ENCODE peak calls at places on chromosomes 16 and 17, in four cellular contexts. One of them, this sample, is unnamed.

GRCh38 chr16:7345423-7345822 is 12.8 kb downstream of the RBFOX1 start:
- DNase-seq in fibroblast of mammary gland: no peak
- DNase-seq in ascending aorta: no peak
- DNase-seq in Panc1: no peak
- DNase-seq in this sample: no peak

GRCh38 chr17:17693253-17693954 is 12.1 kb downstream of the RAI1 start:
- DNase-seq in ascending aorta: no peak
- DNase-seq in fibroblast of mammary gland: no peak
- DNase-seq in Panc1: no peak
- DNase-seq in this sample: no peak

GRCh38 chr17:66855204-66855603 is 20.3 kb downstream of the CACNG5 start:
- DNase-seq in ascending aorta: no peak
- DNase-seq in Panc1: no peak
- DNase-seq in fibroblast of mammary gland: no peak
- DNase-seq in this sample: no peak

GRCh38 chr17:43545383-43545632 is 832 bp downstream of the ETV4 start:
- DNase-seq in Panc1: no peak
- DNase-seq in fibroblast of mammary gland: no peak
- DNase-seq in ascending aorta: no peak
- DNase-seq in this sample: no peak

GRCh38 chr17:76353004-76353598 is 615 bp downstream of the PRPSAP1 start:
- DNase-seq in Panc1: no peak
- DNase-seq in fibroblast of mammary gland: no peak
- DNase-seq in ascending aorta: no peak
- DNase-seq in this sample: no peak

GRCh38 chr16:30374538-30374937 is at the start of gene MYL11:
- DNase-seq in fibroblast of mammary gland: no peak
- DNase-seq in Panc1: no peak
- DNase-seq in ascending aorta: no peak
- DNase-seq in this sample: no peak

GRCh38 chr16:4911831-4912422 is 25.0 kb downstream of the PPL start:
- DNase-seq in ascending aorta: no peak
- DNase-seq in fibroblast of mammary gland: no peak
- DNase-seq in Panc1: no peak
- DNase-seq in this sample: no peak

GRCh38 chr16:85570735-85571562 is 42.2 kb upstream of the GSE1 start:
- DNase-seq in fibroblast of mammary gland: no peak
- DNase-seq in ascending aorta: no peak
- DNase-seq in Panc1: no peak
- DNase-seq in this sample: no peak

GRCh38 chr16:48157794-48158193 is 2.0 kb upstream of the ABCC12 start:
- DNase-seq in Panc1: no peak
- DNase-seq in fibroblast of mammary gland: no peak
- DNase-seq in ascending aorta: no peak
- DNase-seq in this sample: no peak

GRCh38 chr16:35685085-35685484 is 2225.7 kb downstream of the TP53TG3F start:
- DNase-seq in Panc1: no peak
- DNase-seq in ascending aorta: no peak
- DNase-seq in fibroblast of mammary gland: no peak
- DNase-seq in this sample: no peak

GRCh38 chr16:85172465-85173071 is 60.3 kb upstream of the CIBAR2 start:
- DNase-seq in ascending aorta: no peak
- DNase-seq in Panc1: peak; percentile 30
- DNase-seq in fibroblast of mammary gland: peak; percentile 42
- DNase-seq in this sample: no peak

GRCh38 chr16:49510676-49511305 is 137.2 kb downstream of the C16orf78 start:
- DNase-seq in Panc1: no peak
- DNase-seq in ascending aorta: no peak
- DNase-seq in fibroblast of mammary gland: no peak
- DNase-seq in this sample: peak; percentile 79

GRCh38 chr17:30372755-30373154 is 6.0 kb upstream of the CPD start:
- DNase-seq in ascending aorta: no peak
- DNase-seq in Panc1: no peak
- DNase-seq in fibroblast of mammary gland: peak; percentile 59
- DNase-seq in this sample: no peak

GRCh38 chr16:75733305-75734141 is 7.2 kb upstream of the CPHXL start:
- DNase-seq in fibroblast of mammary gland: peak; percentile 92
- DNase-seq in ascending aorta: no peak
- DNase-seq in Panc1: no peak
- DNase-seq in this sample: no peak

GRCh38 chr17:13352747-13353415 is 248.8 kb downstream of the HS3ST3A1 start:
- DNase-seq in Panc1: no peak
- DNase-seq in fibroblast of mammary gland: no peak
- DNase-seq in ascending aorta: no peak
- DNase-seq in this sample: no peak

GRCh38 chr16:6016530-6017184 is 919.1 kb upstream of the EEF2KMT start:
- DNase-seq in Panc1: no peak
- DNase-seq in fibroblast of mammary gland: peak; percentile 5
- DNase-seq in ascending aorta: no peak
- DNase-seq in this sample: no peak

GRCh38 chr17:47816947-47817346 is 4.6 kb downstream of the OSBPL7 start:
- DNase-seq in Panc1: no peak
- DNase-seq in ascending aorta: no peak
- DNase-seq in fibroblast of mammary gland: no peak
- DNase-seq in this sample: peak; percentile 60

GRCh38 chr17:49525831-49526741 is 31.0 kb downstream of the NGFR start:
- DNase-seq in ascending aorta: no peak
- DNase-seq in fibroblast of mammary gland: no peak
- DNase-seq in Panc1: no peak
- DNase-seq in this sample: peak; percentile 82

GRCh38 chr16:11141409-11142260 is 114.4 kb downstream of the SOCS1 start:
- DNase-seq in Panc1: no peak
- DNase-seq in fibroblast of mammary gland: no peak
- DNase-seq in ascending aorta: no peak
- DNase-seq in this sample: peak; percentile 92

GRCh38 chr17:8173871-8174322 is 2.3 kb downstream of the TMEM107 start:
- DNase-seq in Panc1: no peak
- DNase-seq in ascending aorta: no peak
- DNase-seq in fibroblast of mammary gland: no peak
- DNase-seq in this sample: no peak

GRCh38 chr17:76643553-76644148 is at the start of gene ST6GALNAC1:
- DNase-seq in ascending aorta: no peak
- DNase-seq in Panc1: no peak
- DNase-seq in fibroblast of mammary gland: no peak
- DNase-seq in this sample: no peak

GRCh38 chr16:17493012-17493411 is 22.3 kb upstream of the XYLT1 start:
- DNase-seq in Panc1: no peak
- DNase-seq in ascending aorta: no peak
- DNase-seq in fibroblast of mammary gland: no peak
- DNase-seq in this sample: no peak

GRCh38 chr16:8655184-8655717 is 19.2 kb upstream of the ABAT start:
- DNase-seq in Panc1: no peak
- DNase-seq in fibroblast of mammary gland: peak; percentile 40
- DNase-seq in ascending aorta: no peak
- DNase-seq in this sample: peak; percentile 27

GRCh38 chr17:5560361-5560988 is 23.8 kb downstream of the NLRP1 start:
- DNase-seq in Panc1: no peak
- DNase-seq in fibroblast of mammary gland: no peak
- DNase-seq in ascending aorta: no peak
- DNase-seq in this sample: no peak

GRCh38 chr17:64630309-64631223 is 31.5 kb downstream of the SMURF2 start:
- DNase-seq in Panc1: no peak
- DNase-seq in fibroblast of mammary gland: no peak
- DNase-seq in ascending aorta: no peak
- DNase-seq in this sample: no peak

GRCh38 chr17:4956493-4957061 is 5.7 kb downstream of the ENO3 start:
- DNase-seq in Panc1: no peak
- DNase-seq in fibroblast of mammary gland: no peak
- DNase-seq in ascending aorta: no peak
- DNase-seq in this sample: no peak

GRCh38 chr17:45170976-45171337 is 9.3 kb downstream of the HEXIM2 start:
- DNase-seq in Panc1: no peak
- DNase-seq in ascending aorta: peak; percentile 69
- DNase-seq in fibroblast of mammary gland: peak; percentile 68
- DNase-seq in this sample: no peak

GRCh38 chr16:53055603-53056527 is 1.1 kb downstream of the CHD9 start:
- DNase-seq in ascending aorta: no peak
- DNase-seq in Panc1: no peak
- DNase-seq in fibroblast of mammary gland: peak; percentile 78
- DNase-seq in this sample: no peak

GRCh38 chr16:24255446-24256352 is at the start of gene CACNG3:
- DNase-seq in Panc1: no peak
- DNase-seq in ascending aorta: no peak
- DNase-seq in fibroblast of mammary gland: peak; percentile 10
- DNase-seq in this sample: no peak

GRCh38 chr17:72618018-72618509 is 474.4 kb downstream of the SLC39A11 start:
- DNase-seq in fibroblast of mammary gland: no peak
- DNase-seq in ascending aorta: no peak
- DNase-seq in Panc1: no peak
- DNase-seq in this sample: no peak

GRCh38 chr16:51753382-51753781 is 602.3 kb upstream of the SALL1 start:
- DNase-seq in fibroblast of mammary gland: no peak
- DNase-seq in ascending aorta: no peak
- DNase-seq in Panc1: no peak
- DNase-seq in this sample: no peak

GRCh38 chr16:4936991-4937781 is at the start of gene PPL:
- DNase-seq in ascending aorta: no peak
- DNase-seq in Panc1: no peak
- DNase-seq in fibroblast of mammary gland: no peak
- DNase-seq in this sample: no peak

GRCh38 chr17:51445934-51446333 is 185.6 kb downstream of the UTP18 start:
- DNase-seq in Panc1: no peak
- DNase-seq in ascending aorta: no peak
- DNase-seq in fibroblast of mammary gland: no peak
- DNase-seq in this sample: no peak

GRCh38 chr16:30644334-30644830 is 6.4 kb upstream of the PRR14 start:
- DNase-seq in fibroblast of mammary gland: no peak
- DNase-seq in ascending aorta: no peak
- DNase-seq in Panc1: no peak
- DNase-seq in this sample: no peak

GRCh38 chr17:73369126-73369525 is 57.3 kb upstream of the CDC42EP4 start:
- DNase-seq in ascending aorta: no peak
- DNase-seq in Panc1: no peak
- DNase-seq in fibroblast of mammary gland: no peak
- DNase-seq in this sample: no peak

GRCh38 chr16:47045459-47045858 is 72.0 kb upstream of the DNAJA2 start:
- DNase-seq in ascending aorta: no peak
- DNase-seq in Panc1: no peak
- DNase-seq in fibroblast of mammary gland: no peak
- DNase-seq in this sample: no peak
- TF ChIP-seq CTCF in ascending aorta: no peak
- TF ChIP-seq CTCF in Panc1: no peak
- TF ChIP-seq CTCF in fibroblast of mammary gland: no peak
- TF ChIP-seq CTCF in this sample: no peak

GRCh38 chr17:75130632-75131277 is 787 bp downstream of the NT5C start:
- DNase-seq in ascending aorta: no peak
- DNase-seq in fibroblast of mammary gland: peak; percentile 52
- DNase-seq in Panc1: no peak
- DNase-seq in this sample: no peak
- TF ChIP-seq CTCF in ascending aorta: peak; percentile 27
- TF ChIP-seq CTCF in fibroblast of mammary gland: peak; percentile 51
- TF ChIP-seq CTCF in Panc1: peak; percentile 67
- TF ChIP-seq CTCF in this sample: peak; percentile 67

DNA sequence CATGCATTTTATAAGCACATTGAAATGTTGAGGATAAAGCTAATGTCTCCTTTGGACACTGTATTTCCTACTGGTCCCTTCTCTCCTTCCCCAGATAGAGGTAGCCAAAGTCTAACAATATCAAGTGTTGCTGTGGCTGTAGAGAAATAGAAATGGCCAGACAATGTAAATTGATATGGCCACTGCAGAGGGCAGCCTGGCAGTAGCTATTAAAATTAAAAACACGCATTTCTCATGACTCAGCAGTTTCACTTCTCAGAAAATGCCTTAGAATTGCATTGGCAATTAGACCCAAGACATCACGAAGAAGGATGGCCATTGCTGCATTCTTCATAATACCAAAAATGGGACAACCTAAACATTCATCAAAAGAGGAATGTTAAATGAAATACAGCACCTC is 46.8 kb upstream of the MRTFB start:
- DNase-seq in ascending aorta: no peak
- DNase-seq in fibroblast of mammary gland: peak; percentile 42
- DNase-seq in Panc1: no peak
- DNase-seq in this sample: no peak
- TF ChIP-seq CTCF in ascending aorta: no peak
- TF ChIP-seq CTCF in fibroblast of mammary gland: no peak
- TF ChIP-seq CTCF in Panc1: no peak
- TF ChIP-seq CTCF in this sample: peak; percentile 51

GRCh38 chr17:61425682-61426481 is 26.2 kb downstream of the TBX2 start:
- DNase-seq in Panc1: no peak
- DNase-seq in fibroblast of mammary gland: no peak
- DNase-seq in ascending aorta: no peak
- DNase-seq in this sample: no peak
- TF ChIP-seq CTCF in Panc1: peak; percentile 60
- TF ChIP-seq CTCF in fibroblast of mammary gland: no peak
- TF ChIP-seq CTCF in ascending aorta: no peak
- TF ChIP-seq CTCF in this sample: peak; percentile 17